ENCODE peak calls at places on chromosome 1, in four cellular contexts. U is spleen, G is tibial artery, J is transverse colon. T is an unnamed sample. For H3K27me3, the result is how much of the 10 kb centered on the place peaks cover.

GRCh38 chr1:245585252-245585959 is 430.6 kb downstream of the KIF26B start:
- DNase-seq in J (no peak), G (no peak), U (no peak), T (no peak)

GRCh38 chr1:97013904-97014303 is 292.3 kb downstream of the PTBP2 start:
- DNase-seq in J (no peak), G (no peak), U (no peak), T (no peak)

GRCh38 chr1:67149179-67149770 is 14.5 kb upstream of the C1orf141 start:
- DNase-seq in J (peak), G (peak), U (peak), T (peak)

GRCh38 chr1:229843627-229844238 is 217.7 kb downstream of the URB2 start:
- DNase-seq in G (no peak), U (no peak), J (peak), T (no peak)

GRCh38 chr1:205925730-205926129 is 17.5 kb downstream of the SLC26A9 start:
- DNase-seq in G (no peak), J (no peak), U (no peak), T (no peak)

GRCh38 chr1:114108741-114109255 is 44.9 kb downstream of the SYT6 start:
- DNase-seq in J (no peak), U (no peak), G (no peak), T (no peak)

GRCh38 chr1:52266507-52266906 is 99.5 kb downstream of the CC2D1B start:
- DNase-seq in G (no peak), U (no peak), J (no peak), T (no peak)

GRCh38 chr1:54965624-54966340 is 14.6 kb upstream of the TMEM61 start:
- DNase-seq in J (peak), G (peak), U (peak), T (no peak)

GRCh38 chr1:25889470-25889869 is 14.0 kb upstream of the PAQR7 start:
- DNase-seq in U (peak), J (no peak), G (no peak), T (no peak)

GRCh38 chr1:203826175-203826574 is 30.8 kb downstream of the ZBED6 start:
- DNase-seq in U (no peak), G (no peak), J (no peak), T (no peak)

GRCh38 chr1:159986093-159986492 is 32.1 kb upstream of the SLAMF9 start:
- DNase-seq in G (no peak), U (no peak), J (no peak), T (no peak)

GRCh38 chr1:200079576-200079975 is 52.1 kb downstream of the NR5A2 start:
- DNase-seq in G (no peak), U (no peak), J (no peak), T (no peak)

GRCh38 chr1:55374801-55375616 is 159.8 kb upstream of the USP24 start:
- DNase-seq in G (no peak), U (no peak), J (peak), T (no peak)

GRCh38 chr1:209911746-209912145 is 26.3 kb upstream of the SYT14 start:
- DNase-seq in G (no peak), U (no peak), J (no peak), T (no peak)

GRCh38 chr1:180141381-180141934 is 13.2 kb upstream of the QSOX1 start:
- DNase-seq in J (no peak), G (no peak), U (no peak), T (no peak)

GRCh38 chr1:236686815-236687160 is 489 bp downstream of the ACTN2 start:
- DNase-seq in U (no peak), J (no peak), G (no peak), T (peak)

GRCh38 chr1:236685205-236685916 is 938 bp upstream of the ACTN2 start:
- DNase-seq in J (no peak), G (no peak), U (no peak), T (no peak)

GRCh38 chr1:236688705-236689104 is 2.4 kb downstream of the ACTN2 start:
- DNase-seq in J (no peak), G (no peak), U (no peak), T (no peak)

GRCh38 chr1:236687273-236687672 is 974 bp downstream of the ACTN2 start:
- DNase-seq in G (no peak), J (no peak), U (no peak), T (no peak)

GRCh38 chr1:236685917-236686814 is at the start of gene ACTN2:
- DNase-seq in U (peak), G (peak), J (peak), T (peak)
- H3K27ac ChIP-seq in U (no peak), G (peak), J (no peak), T (no peak)

DNA sequence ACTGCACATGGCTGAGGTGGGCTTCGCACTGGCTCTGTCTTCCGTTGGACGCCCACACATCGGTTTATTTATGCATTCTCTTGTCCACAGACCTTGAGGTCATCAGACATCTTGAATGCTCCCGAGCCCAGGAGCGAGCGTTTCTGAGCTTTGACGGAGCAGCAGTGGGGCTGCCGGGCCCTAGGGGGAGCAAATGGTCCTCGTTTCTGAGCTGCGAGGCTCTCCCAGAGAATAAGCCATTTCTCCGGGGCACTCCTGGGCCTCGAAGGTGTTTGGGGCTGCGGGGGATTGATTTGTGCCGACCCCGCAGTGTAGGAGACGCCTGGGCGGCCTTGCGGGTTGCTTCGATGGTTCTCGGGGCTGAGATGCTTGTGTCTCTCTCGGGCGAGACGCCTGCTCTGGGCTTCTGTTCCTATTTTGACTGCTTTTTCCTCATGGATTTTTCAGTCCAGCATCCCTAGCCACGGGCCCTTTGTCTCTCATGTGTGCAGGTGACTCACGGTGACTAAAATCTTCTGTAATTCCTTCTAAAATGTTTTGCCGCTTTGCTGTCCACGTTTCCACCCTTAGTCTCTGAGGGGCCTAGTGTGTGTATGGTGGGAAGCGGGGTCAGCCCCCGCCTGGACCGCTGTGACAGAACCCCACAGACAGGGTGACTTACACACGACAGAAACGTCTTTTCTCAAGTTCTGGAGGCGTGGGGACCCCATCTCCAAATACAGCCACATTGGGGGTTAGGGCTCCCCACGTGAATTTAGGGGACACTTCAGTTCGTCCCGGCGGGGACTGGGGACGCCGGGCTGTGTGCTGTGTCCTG is 62.1 kb downstream of the FAAP20 start:
- DNase-seq in U (peak), G (peak), J (peak), T (no peak)
- TF ChIP-seq CTCF in U (peak), G (peak), J (peak), T (no peak)

GRCh38 chr1:242447682-242448081 is 76.8 kb downstream of the PLD5 start:
- DNase-seq in G (no peak), U (no peak), J (no peak), T (no peak)
- H3K27me3 ChIP-seq in G (under half), U (under half), J (under half), T (under half)

GRCh38 chr1:39738622-39739366 is at the start of gene PPIE:
- DNase-seq in U (peak), J (peak), G (peak), T (peak)
- H3K27ac ChIP-seq in U (peak), J (peak), G (peak), T (peak)

GRCh38 chr1:116532698-116533424 is 38.0 kb downstream of the CD58 start:
- DNase-seq in G (no peak), J (no peak), U (no peak), T (no peak)

GRCh38 chr1:116529681-116530080 is 41.1 kb downstream of the CD58 start:
- DNase-seq in U (no peak), G (no peak), J (no peak), T (no peak)

GRCh38 chr1:116533425-116533820 is 37.4 kb downstream of the CD58 start:
- DNase-seq in J (no peak), G (no peak), U (no peak), T (no peak)

GRCh38 chr1:116534014-116534739 is 36.6 kb downstream of the CD58 start:
- DNase-seq in G (no peak), U (no peak), J (no peak), T (no peak)

DNA sequence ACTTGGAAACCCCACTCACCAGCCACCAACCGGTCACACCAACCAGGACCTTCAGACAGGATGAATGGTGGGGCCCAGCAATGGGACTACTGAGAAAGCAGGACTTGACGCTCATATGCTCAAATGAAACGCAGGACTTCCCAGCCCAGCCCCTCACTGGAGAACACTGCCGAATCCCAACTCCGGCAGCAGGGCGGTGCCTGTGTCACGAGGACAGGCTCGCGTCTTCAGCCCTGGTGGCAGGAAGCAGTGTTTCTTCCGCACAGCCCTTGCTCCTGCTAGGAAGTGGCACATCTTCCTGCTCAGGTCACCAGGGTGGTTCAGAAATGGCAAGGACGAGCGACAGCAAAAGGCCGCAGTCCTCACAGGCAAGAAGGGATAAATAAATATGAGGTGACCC is 38.9 kb downstream of the CD58 start:
- DNase-seq in G (no peak), J (no peak), U (no peak), T (no peak)
- TF ChIP-seq CTCF in G (no peak), J (no peak), U (no peak), T (no peak)

GRCh38 chr1:155125511-155125945 is 2.1 kb upstream of the EFNA1 start:
- DNase-seq in J (no peak), G (no peak), U (no peak), T (no peak)
- H3K27me3 ChIP-seq in J (under half), G (under half), U (under half), T (under half)

DNA sequence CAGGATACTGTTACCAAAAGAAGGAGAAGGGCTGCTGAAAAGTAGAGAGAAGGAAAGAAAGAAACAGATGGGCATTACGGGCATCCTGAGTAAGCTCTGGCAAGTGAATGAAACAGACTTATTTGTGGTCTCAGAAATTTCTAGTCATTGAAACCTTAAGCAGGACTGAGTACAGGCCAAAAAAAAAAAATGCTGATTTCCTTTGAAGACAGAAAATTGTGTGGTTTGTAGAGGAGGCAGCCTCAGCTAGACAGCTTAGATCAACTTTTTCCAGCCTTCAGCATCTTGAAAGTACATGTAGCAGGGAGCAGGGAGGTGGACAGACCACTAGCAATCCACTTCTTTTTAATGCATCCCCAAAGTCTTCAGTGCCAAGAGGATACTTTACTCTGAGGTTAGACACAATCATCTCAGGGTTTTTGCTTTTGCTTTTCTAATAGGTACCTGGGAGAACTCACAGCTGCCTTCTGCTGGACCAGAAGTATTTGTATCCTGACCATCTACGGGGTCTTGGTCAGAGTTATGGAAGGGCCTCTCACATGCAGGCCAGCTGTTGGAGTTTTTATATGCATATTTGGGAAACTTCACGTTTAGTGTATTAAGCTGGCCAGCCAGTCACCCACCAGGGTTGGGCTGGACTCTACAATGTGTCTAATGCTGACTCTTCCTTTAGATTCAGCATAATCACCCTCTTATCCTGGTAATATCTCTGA is 10.6 kb upstream of the CAPZB start:
- DNase-seq in J (no peak), U (no peak), G (no peak), T (no peak)
- H3K27ac ChIP-seq in J (peak), U (peak), G (no peak), T (no peak)

GRCh38 chr1:84774674-84775548 is 84.7 kb upstream of the SSX2IP start:
- DNase-seq in G (no peak), J (no peak), U (no peak), T (no peak)
- TF ChIP-seq CTCF in G (no peak), J (no peak), U (no peak), T (no peak)

GRCh38 chr1:94104127-94104684 is 16.7 kb downstream of the ABCA4 start:
- DNase-seq in G (no peak), U (no peak), J (no peak), T (no peak)
- H3K27me3 ChIP-seq in G (under half), U (under half), J (under half), T (under half)

GRCh38 chr1:201491896-201492511 is 14.9 kb downstream of the CSRP1 start:
- DNase-seq in U (peak), J (no peak), G (no peak), T (no peak)
- H3K27ac ChIP-seq in U (peak), J (peak), G (peak), T (no peak)